ENCODE peak calls at places on chromosome 13, in eight cellular contexts. J is cardiac muscle cell, C is left ventricle myocardium inferior, T is body of pancreas, X is A549, N is fibroblast of pulmonary artery, L is right atrium auricular region, P is breast epithelium. F is an unnamed sample.

GRCh38 chr13:27792393-27793218 is at the start of gene GSX1:
- DNase-seq in J (peak), C (peak), T (peak), X (peak), N (peak), L (no peak), P (no peak), F (no peak)

GRCh38 chr13:114147803-114148520 is 15.5 kb upstream of the RASA3 start:
- DNase-seq in J (no peak), C (no peak), T (no peak), X (no peak), N (no peak), L (no peak), P (no peak), F (no peak)

GRCh38 chr13:113903361-113903760 is 39.5 kb upstream of the GAS6 start:
- DNase-seq in J (no peak), C (no peak), T (peak), X (no peak), N (no peak), L (peak), P (peak), F (no peak)

GRCh38 chr13:112451512-112452379 is 75.6 kb downstream of the SPACA7 start:
- DNase-seq in J (no peak), C (no peak), T (no peak), X (no peak), N (no peak), L (no peak), P (no peak), F (no peak)

GRCh38 chr13:87570669-87571068 is 100.5 kb upstream of the SLITRK5 start:
- DNase-seq in J (no peak), C (no peak), T (no peak), X (no peak), N (no peak), L (no peak), P (no peak), F (no peak)

GRCh38 chr13:25732146-25732865 is 319.5 kb downstream of the SHISA2 start:
- DNase-seq in J (no peak), C (no peak), T (no peak), X (no peak), N (peak), L (no peak), P (no peak), F (no peak)

GRCh38 chr13:50732712-50733111 is 110.8 kb downstream of the DLEU7 start:
- DNase-seq in J (no peak), C (no peak), T (no peak), X (no peak), N (peak), L (no peak), P (no peak), F (no peak)

GRCh38 chr13:98252931-98253470 is 75.9 kb upstream of the RNF113B start:
- DNase-seq in J (no peak), C (no peak), T (no peak), X (no peak), N (peak), L (no peak), P (no peak), F (no peak)

GRCh38 chr13:38900188-38900587 is 90.4 kb downstream of the STOML3 start:
- DNase-seq in J (peak), C (no peak), T (no peak), X (peak), N (no peak), L (no peak), P (no peak), F (no peak)

GRCh38 chr13:112842343-112842856 is 126.6 kb upstream of the MCF2L start:
- DNase-seq in J (no peak), C (peak), T (no peak), X (no peak), N (peak), L (peak), P (no peak), F (no peak)

GRCh38 chr13:41700790-41701310 is 243.5 kb downstream of the RGCC start:
- DNase-seq in J (no peak), C (no peak), T (peak), X (no peak), N (peak), L (no peak), P (no peak), F (peak)

GRCh38 chr13:40969169-40969901 is 49.8 kb downstream of the ELF1 start:
- DNase-seq in J (no peak), C (no peak), T (no peak), X (no peak), N (no peak), L (no peak), P (no peak), F (no peak)

GRCh38 chr13:28138012-28138755 is at the start of gene PAN3:
- DNase-seq in J (peak), C (peak), T (peak), X (peak), N (peak), L (peak), P (peak), F (peak)

GRCh38 chr13:24742986-24743385 is 21.0 kb upstream of the RNF17 start:
- DNase-seq in J (no peak), C (no peak), T (no peak), X (no peak), N (no peak), L (no peak), P (no peak), F (no peak)

GRCh38 chr13:113551081-113552000 is 33.2 kb upstream of the TFDP1 start:
- DNase-seq in J (no peak), C (no peak), T (peak), X (no peak), N (no peak), L (peak), P (peak), F (no peak)

GRCh38 chr13:27358420-27358819 is 66.0 kb upstream of the GTF3A start:
- DNase-seq in J (no peak), C (no peak), T (no peak), X (no peak), N (no peak), L (no peak), P (no peak), F (no peak)

GRCh38 chr13:23949736-23950135 is 52.4 kb upstream of the C1QTNF9B start:
- DNase-seq in J (no peak), C (no peak), T (no peak), X (no peak), N (no peak), L (no peak), P (no peak), F (no peak)

GRCh38 chr13:21100994-21101757 is 39.8 kb upstream of the LATS2 start:
- DNase-seq in J (no peak), C (no peak), T (no peak), X (no peak), N (no peak), L (no peak), P (no peak), F (no peak)

GRCh38 chr13:102774210-102774560 is 599 bp upstream of the TEX30 start:
- DNase-seq in J (no peak), C (no peak), T (no peak), X (no peak), N (no peak), L (no peak), P (no peak), F (no peak)

GRCh38 chr13:102772042-102772425 is 1.6 kb downstream of the TEX30 start:
- DNase-seq in J (no peak), C (no peak), T (no peak), X (no peak), N (no peak), L (no peak), P (no peak), F (no peak)

GRCh38 chr13:102774596-102775375 is 1.2 kb upstream of the TEX30 start:
- DNase-seq in J (no peak), C (no peak), T (no peak), X (no peak), N (no peak), L (no peak), P (no peak), F (no peak)

GRCh38 chr13:102771298-102772041 is 2.1 kb downstream of the TEX30 start:
- DNase-seq in J (no peak), C (no peak), T (no peak), X (no peak), N (no peak), L (no peak), P (no peak), F (no peak)

DNA sequence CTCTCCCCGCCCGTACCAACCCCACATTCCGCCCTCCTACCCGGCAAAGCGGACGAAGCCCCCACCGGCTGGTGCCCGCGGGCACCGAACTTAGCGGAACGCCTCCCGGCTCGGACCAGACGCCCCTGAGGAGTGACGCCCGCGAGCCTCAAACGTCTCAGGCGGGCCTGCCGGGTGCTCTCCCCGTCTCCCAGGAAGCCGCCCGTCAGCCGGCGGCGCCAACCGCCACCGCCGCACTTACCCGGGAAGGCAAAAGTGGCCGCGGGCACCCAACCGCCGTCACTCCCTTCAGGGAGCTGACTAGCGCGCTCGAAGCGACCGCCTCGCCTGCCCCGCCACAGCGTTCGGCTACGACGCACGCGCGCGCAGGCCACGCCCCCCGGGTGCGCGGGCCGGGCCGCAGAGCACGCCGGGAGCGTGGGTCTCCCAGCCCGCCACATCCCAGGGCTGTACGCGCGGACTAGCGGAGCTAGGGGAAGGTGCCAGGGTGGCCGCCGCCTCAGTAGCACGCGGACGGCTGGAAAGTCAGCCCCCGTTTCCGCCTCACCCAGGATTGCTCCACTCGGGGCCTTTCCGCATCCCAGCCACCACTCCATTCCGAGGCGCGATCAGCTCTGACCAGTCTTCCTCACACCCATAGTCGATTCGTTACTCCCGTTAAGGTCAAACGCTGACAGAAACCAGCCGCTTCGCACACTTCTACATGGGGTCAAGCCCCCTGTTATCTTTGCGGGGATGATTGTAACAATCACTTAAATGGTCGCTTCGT is at the start of gene TEX30:
- DNase-seq in J (peak), C (peak), T (peak), X (peak), N (peak), L (peak), P (peak), F (peak)
- TF ChIP-seq CTCF in J (no peak), C (no peak), T (peak), X (no peak), N (no peak), L (no peak), P (peak), F (no peak)

GRCh38 chr13:30256713-30257432 is 50.5 kb downstream of the KATNAL1 start:
- DNase-seq in J (peak), C (no peak), T (no peak), X (no peak), N (peak), L (no peak), P (no peak), F (no peak)
- TF ChIP-seq CTCF in J (no peak), C (no peak), T (no peak), X (no peak), N (peak), L (peak), P (no peak), F (peak)

GRCh38 chr13:109785892-109786450 is 412 bp downstream of the IRS2 start:
- DNase-seq in J (no peak), C (no peak), T (peak), X (no peak), N (peak), L (no peak), P (no peak), F (no peak)

GRCh38 chr13:109783815-109784589 is 2.4 kb downstream of the IRS2 start:
- DNase-seq in J (no peak), C (no peak), T (no peak), X (no peak), N (no peak), L (no peak), P (no peak), F (no peak)

GRCh38 chr13:109785141-109785891 is 1.1 kb downstream of the IRS2 start:
- DNase-seq in J (peak), C (peak), T (peak), X (no peak), N (peak), L (no peak), P (no peak), F (no peak)

GRCh38 chr13:109783447-109783814 is 3.0 kb downstream of the IRS2 start:
- DNase-seq in J (no peak), C (no peak), T (no peak), X (no peak), N (no peak), L (no peak), P (no peak), F (no peak)

GRCh38 chr13:109784590-109785140 is 1.7 kb downstream of the IRS2 start:
- DNase-seq in J (peak), C (peak), T (peak), X (no peak), N (peak), L (no peak), P (peak), F (no peak)
- TF ChIP-seq CTCF in J (peak), C (peak), T (peak), X (peak), N (no peak), L (peak), P (peak), F (peak)

DNA sequence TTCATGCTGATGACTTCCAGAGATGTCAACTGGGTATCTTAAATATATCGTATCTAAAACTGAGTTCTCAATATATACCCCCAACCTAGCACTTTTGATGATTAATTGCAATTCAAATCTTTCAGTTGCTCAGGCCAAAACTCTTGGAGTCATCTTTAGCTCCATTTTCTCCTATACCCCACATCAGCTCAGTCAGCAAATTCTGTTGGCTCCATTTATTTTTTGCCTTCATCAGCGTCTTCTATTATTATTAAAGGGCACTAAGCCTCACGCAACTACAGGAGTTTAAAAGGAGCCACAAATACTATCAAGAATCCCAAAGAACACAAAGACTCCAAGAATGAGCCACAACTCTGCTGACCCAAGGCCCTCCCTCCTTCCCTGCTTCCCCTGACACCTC is 134.9 kb downstream of the KCTD12 start:
- DNase-seq in J (no peak), C (no peak), T (no peak), X (no peak), N (no peak), L (no peak), P (no peak), F (no peak)
- TF ChIP-seq CTCF in J (no peak), C (no peak), T (no peak), X (no peak), N (no peak), L (no peak), P (no peak), F (no peak)